ENCODE peak calls at places on chromosomes 11 and 22, in seven cellular contexts. A is prostate gland, Q is transverse colon, X is endothelial cell of umbilical vein, C is A549, D is adrenal gland, F is stomach. K is an unnamed sample.

GRCh38 chr11:123672568-123672967 is 18.1 kb upstream of the SCN3B start:
- DNase-seq in A (no peak), Q (no peak), X (no peak), C (no peak), D (no peak), F (no peak), K (no peak)

GRCh38 chr22:18023509-18024275 is 669 bp downstream of the MICAL3 start:
- DNase-seq in A (peak; percentile 84), Q (peak; percentile 90), X (peak; percentile 69), C (peak; percentile 83), D (peak; percentile 88), F (peak; percentile 69), K (peak; percentile 87)

GRCh38 chr11:94638902-94639373 is 71.8 kb downstream of the PIWIL4 start:
- DNase-seq in A (peak; percentile 44), Q (no peak), X (peak; percentile 5), C (no peak), D (no peak), F (no peak), K (no peak)

GRCh38 chr22:30381250-30381649 is 6.0 kb downstream of the RNF215 start:
- DNase-seq in A (no peak), Q (no peak), X (no peak), C (no peak), D (no peak), F (no peak), K (no peak)

GRCh38 chr11:116829525-116830183 is at the start of gene APOC3:
- DNase-seq in A (no peak), Q (no peak), X (no peak), C (no peak), D (no peak), F (no peak), K (peak; percentile 79)

GRCh38 chr11:34650528-34650927 is 29.6 kb downstream of the EHF start:
- DNase-seq in A (no peak), Q (no peak), X (no peak), C (no peak), D (no peak), F (no peak), K (peak; percentile 55)

GRCh38 chr11:45974806-45975205 is 52.4 kb downstream of the LARGE2 start:
- DNase-seq in A (no peak), Q (no peak), X (no peak), C (no peak), D (no peak), F (no peak), K (no peak)

GRCh38 chr11:35859311-35859710 is 84.6 kb upstream of the LDLRAD3 start:
- DNase-seq in A (no peak), Q (no peak), X (no peak), C (no peak), D (no peak), F (no peak), K (no peak)

GRCh38 chr22:37485714-37486223 is 415 bp downstream of the MFNG start:
- DNase-seq in A (no peak), Q (no peak), X (peak; percentile 27), C (no peak), D (no peak), F (no peak), K (peak; percentile 55)

GRCh38 chr22:35517769-35518530 is 22.7 kb upstream of the RASD2 start:
- DNase-seq in A (no peak), Q (peak; percentile 63), X (no peak), C (peak; percentile 25), D (no peak), F (peak; percentile 64), K (peak; percentile 66)

GRCh38 chr22:48084041-48084748 is 1321.7 kb downstream of the TBC1D22A start:
- DNase-seq in A (no peak), Q (no peak), X (no peak), C (no peak), D (no peak), F (no peak), K (no peak)

GRCh38 chr11:103530257-103530656 is 421.0 kb downstream of the DYNC2H1 start:
- DNase-seq in A (no peak), Q (no peak), X (peak; percentile 54), C (no peak), D (no peak), F (no peak), K (no peak)

GRCh38 chr22:43893266-43893665 is 1.5 kb upstream of the PNPLA5 start:
- DNase-seq in A (no peak), Q (no peak), X (no peak), C (no peak), D (no peak), F (no peak), K (no peak)

GRCh38 chr11:120130991-120131760 is 6.7 kb downstream of the TRIM29 start:
- DNase-seq in A (no peak), Q (peak; percentile 4), X (no peak), C (no peak), D (no peak), F (no peak), K (peak; percentile 37)

GRCh38 chr22:47624277-47625012 is 862.0 kb downstream of the TBC1D22A start:
- DNase-seq in A (no peak), Q (no peak), X (no peak), C (no peak), D (no peak), F (no peak), K (peak; percentile 30)

GRCh38 chr22:24819941-24820461 is 14.0 kb downstream of the SGSM1 start:
- DNase-seq in A (peak; percentile 36), Q (peak; percentile 65), X (no peak), C (peak; percentile 37), D (peak; percentile 18), F (peak; percentile 78), K (peak; percentile 50)

GRCh38 chr22:30327864-30328345 is 1.2 kb upstream of the TBC1D10A start:
- DNase-seq in A (peak; percentile 45), Q (no peak), X (no peak), C (peak; percentile 31), D (no peak), F (no peak), K (no peak)

GRCh38 chr11:94201004-94201465 is 72.4 kb downstream of the PANX1 start:
- DNase-seq in A (no peak), Q (no peak), X (no peak), C (peak; percentile 85), D (no peak), F (no peak), K (no peak)

GRCh38 chr22:22618448-22618847 is 26.0 kb upstream of the GGTLC2 start:
- DNase-seq in A (no peak), Q (no peak), X (no peak), C (no peak), D (no peak), F (no peak), K (no peak)

GRCh38 chr11:72573380-72573949 is 100.8 kb downstream of the PDE2A start:
- DNase-seq in A (no peak), Q (peak; percentile 22), X (peak; percentile 46), C (peak; percentile 47), D (peak; percentile 47), F (no peak), K (peak; percentile 59)

GRCh38 chr11:72569966-72570892 is 104.0 kb downstream of the PDE2A start:
- DNase-seq in A (no peak), Q (no peak), X (no peak), C (no peak), D (peak; percentile 37), F (peak; percentile 2), K (no peak)

GRCh38 chr11:72574046-72574445 is 100.2 kb downstream of the PDE2A start:
- DNase-seq in A (no peak), Q (no peak), X (no peak), C (no peak), D (no peak), F (peak; percentile 10), K (no peak)

GRCh38 chr11:72570893-72571741 is 103.1 kb downstream of the PDE2A start:
- DNase-seq in A (no peak), Q (no peak), X (no peak), C (no peak), D (no peak), F (peak; percentile 25), K (no peak)

GRCh38 chr11:72568861-72569260 is 105.4 kb downstream of the PDE2A start:
- DNase-seq in A (no peak), Q (no peak), X (no peak), C (no peak), D (no peak), F (no peak), K (no peak)
- TF ChIP-seq POLR2A in A (no peak), Q (no peak), X (no peak), C (no peak), D (no peak), F (no peak), K (no peak)

GRCh38 chr11:86068951-86069407 is at the start of gene PICALM:
- DNase-seq in A (peak; percentile 97), Q (peak; percentile 98), X (peak; percentile 99), C (peak; percentile 98), D (peak; percentile 99), F (peak; percentile 97), K (peak; percentile 99)
- H3K4me1 ChIP-seq in A (no peaks in the 10 kb centered on the region), Q (peaks cover 31% of the 10 kb centered on the region), X (peaks cover 27% of the 10 kb centered on the region), C (peaks cover 35% of the 10 kb centered on the region), D (peaks cover 30% of the 10 kb centered on the region), F (peaks cover 35% of the 10 kb centered on the region), K (no peaks in the 10 kb centered on the region)

DNA sequence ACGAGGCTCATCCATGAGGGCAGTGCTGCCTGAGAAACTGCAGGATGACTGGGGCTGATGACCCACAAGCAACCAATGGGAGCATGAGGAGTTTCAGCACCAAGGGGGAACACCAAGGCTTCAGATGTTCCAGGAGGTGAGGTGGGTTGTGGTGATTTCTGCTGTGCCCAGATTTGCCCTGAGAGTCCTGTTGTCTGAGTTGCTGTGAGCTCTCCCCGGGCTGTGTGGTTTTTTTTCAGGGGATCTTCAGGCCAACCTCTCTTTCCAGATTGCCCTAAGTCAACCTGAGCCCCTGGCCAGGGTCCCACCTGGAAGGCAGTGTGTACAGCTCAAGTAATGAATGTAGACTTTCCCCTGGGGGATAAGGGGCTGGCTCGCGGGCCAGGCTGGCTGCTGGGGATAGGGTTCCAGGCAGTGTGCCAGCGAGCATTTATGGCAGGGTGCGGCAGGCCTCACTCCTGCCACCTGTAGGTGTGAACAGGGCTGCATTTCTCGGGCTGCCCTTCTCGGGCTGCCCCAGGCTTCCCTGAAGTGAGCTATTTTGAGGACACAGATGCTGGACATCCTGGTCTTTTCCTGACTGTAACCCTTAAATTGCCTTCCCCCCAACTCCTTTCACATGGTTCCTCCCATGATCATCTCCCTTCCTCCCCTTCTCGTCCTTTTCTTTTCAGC is 9.8 kb downstream of the SLC22A6 start:
- DNase-seq in A (peak; percentile 55), Q (peak; percentile 85), X (peak; percentile 15), C (peak; percentile 38), D (peak; percentile 8), F (peak; percentile 72), K (peak; percentile 79)
- TF ChIP-seq CTCF in A (peak; percentile 70), Q (peak; percentile 66), X (peak; percentile 56), C (peak; percentile 47), D (no peak), F (peak; percentile 29), K (no peak)

DNA sequence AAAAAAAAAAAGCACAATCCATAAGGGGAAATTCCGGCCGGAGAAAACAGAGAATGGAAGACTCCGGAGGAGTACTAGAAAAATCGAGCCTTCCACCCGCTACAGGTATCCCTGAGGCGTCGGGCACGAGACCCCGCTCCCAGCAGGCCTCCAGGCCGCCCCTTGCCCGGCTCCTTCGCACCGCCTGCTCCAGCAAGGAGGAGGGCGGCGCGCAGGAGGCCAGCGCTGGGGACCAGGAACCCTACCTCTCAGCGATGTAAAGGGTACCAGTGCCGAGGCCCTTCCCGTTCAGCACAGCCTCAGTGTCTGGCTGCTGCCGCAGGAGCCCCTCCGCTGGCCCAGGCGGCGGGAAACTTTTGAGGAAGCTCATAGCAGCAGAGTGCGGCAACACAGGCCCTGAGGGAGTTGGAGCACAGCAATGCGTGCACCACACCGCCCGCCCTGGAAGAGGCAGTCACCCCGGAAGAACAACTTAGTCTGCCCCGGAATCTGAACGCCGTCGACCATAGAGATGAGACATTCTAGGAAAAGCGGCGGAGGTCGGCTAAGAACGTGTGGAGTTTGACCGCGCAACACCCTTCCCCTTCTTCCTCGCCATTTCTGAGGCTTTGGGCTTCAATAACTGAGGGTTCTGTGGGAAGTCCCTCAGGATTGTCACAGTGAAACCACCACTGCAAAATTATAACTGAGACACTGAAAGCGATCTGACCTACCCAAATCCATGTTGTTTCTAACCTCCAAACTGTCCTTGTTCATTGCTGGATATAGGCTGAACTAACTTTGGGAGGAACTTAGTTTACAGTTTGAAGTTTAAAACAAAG is at the start of gene CLNS1A:
- DNase-seq in A (peak; percentile 85), Q (peak; percentile 87), X (peak; percentile 90), C (peak; percentile 93), D (peak; percentile 87), F (peak; percentile 86), K (peak; percentile 87)
- TF ChIP-seq POLR2A in A (no peak), Q (peak; percentile 80), X (peak; percentile 90), C (peak; percentile 92), D (peak; percentile 53), F (peak; percentile 12), K (peak; percentile 62)